ENCODE peak calls at places on chromosomes 4 and X, in ten cellular contexts. G is ovary; F is Ammon's horn; Q is NCI-H345; Y is midbrain; P is HT1080; X is GM12865; D is hypothalamus; E is stimulated activated CD4-positive, alpha-beta T cell treated with anti-CD3 and anti-CD28 coated beads, Interleukin-12 subunit alpha, Interleukin-12 subunit beta, amount 100 ng/mL, for 4 hours; S is GM20000. K is an unnamed sample.
A peak's percentile ranks its signal among the peaks of the same experiment; 100 is the strongest.

GRCh38 chr4:137545461-137545861 is 13.2 kb upstream of the PCDH18 start:
- DNase-seq in D (no peak), F (peak; percentile 57), Q (no peak), S (no peak), P (peak; percentile 32), G (no peak), X (no peak), E (no peak), Y (no peak), K (peak; percentile 12)

GRCh38 chr4:118372251-118372650 is 19.4 kb upstream of the PRSS12 start:
- DNase-seq in E (no peak), F (no peak), Q (no peak), G (no peak), Y (no peak), S (no peak), X (no peak), P (no peak), D (no peak), K (no peak)

GRCh38 chrX:74234829-74235228 is 69.2 kb upstream of the ZCCHC13 start:
- DNase-seq in P (no peak), E (no peak), X (no peak), S (no peak), Q (no peak), F (no peak), Y (no peak), G (no peak), D (no peak), K (no peak)

GRCh38 chr4:2715426-2715825 is 40.7 kb downstream of the TNIP2 start:
- DNase-seq in E (no peak), F (no peak), Q (no peak), Y (no peak), P (no peak), S (no peak), G (no peak), X (no peak), D (no peak), K (no peak)

GRCh38 chr4:74934016-74934821 is 1.3 kb downstream of the PARM1 start:
- DNase-seq in S (peak; percentile 27), Q (peak; percentile 15), Y (peak; percentile 53), E (no peak), G (peak; percentile 16), X (peak; percentile 30), F (peak; percentile 39), D (peak; percentile 24), P (no peak), K (peak; percentile 14)

GRCh38 chrX:151737494-151737893 is 2.9 kb downstream of the CNGA2 start:
- DNase-seq in Y (no peak), D (no peak), G (no peak), E (no peak), Q (no peak), S (no peak), X (no peak), F (no peak), P (no peak), K (no peak)

GRCh38 chr4:139977838-139978604 is 176.0 kb downstream of the MAML3 start:
- DNase-seq in P (no peak), F (no peak), Q (peak; percentile 37), X (peak; percentile 51), D (no peak), E (no peak), Y (no peak), S (peak; percentile 28), G (no peak), K (no peak)

GRCh38 chr4:3321295-3321889 is 28.6 kb downstream of the RGS12 start:
- DNase-seq in P (no peak), S (no peak), X (no peak), G (peak; percentile 79), D (peak; percentile 41), Y (peak; percentile 73), E (no peak), F (peak; percentile 64), Q (no peak), K (no peak)

GRCh38 chr4:126004936-126005335 is 690.2 kb downstream of the FAT4 start:
- DNase-seq in P (peak; percentile 42), Q (no peak), S (no peak), G (no peak), X (no peak), E (no peak), Y (no peak), F (no peak), D (no peak), K (no peak)

GRCh38 chrX:18252644-18253359 is 32.1 kb upstream of the BEND2 start:
- DNase-seq in P (no peak), D (no peak), Y (no peak), S (no peak), E (no peak), Q (no peak), X (no peak), F (no peak), G (no peak), K (no peak)

GRCh38 chr4:78057600-78058560 is 757 bp downstream of the FRAS1 start:
- DNase-seq in X (peak; percentile 22), Q (peak; percentile 60), F (peak; percentile 26), G (peak; percentile 27), P (peak; percentile 29), E (peak; percentile 26), S (peak; percentile 51), Y (no peak), D (peak; percentile 26), K (peak; percentile 12)

GRCh38 chr4:22510750-22511149 is 5.1 kb downstream of the ADGRA3 start:
- DNase-seq in S (no peak), D (no peak), E (no peak), Q (no peak), F (no peak), X (no peak), P (no peak), G (no peak), Y (no peak), K (no peak)

GRCh38 chr4:188934320-188934975 is 795.2 kb downstream of the TRIML1 start:
- DNase-seq in E (no peak), S (no peak), G (no peak), Q (no peak), X (no peak), Y (no peak), P (no peak), D (no peak), F (no peak), K (no peak)

GRCh38 chr4:170139764-170140163 is 50.0 kb upstream of the AADAT start:
- DNase-seq in F (no peak), G (no peak), P (peak; percentile 57), Y (no peak), Q (no peak), X (no peak), S (no peak), E (no peak), D (no peak), K (no peak)

GRCh38 chr4:62070291-62070852 is 870.2 kb downstream of the ADGRL3 start:
- DNase-seq in E (no peak), Y (no peak), D (no peak), Q (no peak), X (no peak), G (no peak), S (no peak), P (no peak), F (no peak), K (no peak)

GRCh38 chr4:61994036-61994435 is 793.9 kb downstream of the ADGRL3 start:
- DNase-seq in D (no peak), F (no peak), X (no peak), S (no peak), G (no peak), Y (no peak), P (peak; percentile 86), Q (no peak), E (no peak), K (no peak)

GRCh38 chr4:183229397-183229796 is 90.7 kb downstream of the CLDN22 start:
- DNase-seq in G (no peak), F (no peak), Q (no peak), Y (no peak), P (peak; percentile 11), E (no peak), S (no peak), X (no peak), D (no peak), K (no peak)

GRCh38 chr4:94221930-94222329 is 14.3 kb downstream of the SMARCAD1 start:
- DNase-seq in P (no peak), E (no peak), Q (no peak), G (no peak), X (no peak), D (no peak), Y (no peak), F (no peak), S (no peak), K (no peak)

GRCh38 chr4:125225806-125226205 is 88.9 kb upstream of the FAT4 start:
- DNase-seq in Y (no peak), X (no peak), G (no peak), F (no peak), E (no peak), P (no peak), S (no peak), Q (no peak), D (no peak), K (no peak)

GRCh38 chr4:126207892-126208291 is 893.1 kb downstream of the FAT4 start:
- DNase-seq in P (no peak), Y (no peak), F (no peak), S (no peak), G (no peak), D (no peak), Q (no peak), E (no peak), X (no peak), K (no peak)

GRCh38 chr4:11700751-11701226 is 272.1 kb upstream of the HS3ST1 start:
- DNase-seq in G (no peak), E (no peak), P (peak; percentile 92), S (no peak), X (no peak), D (no peak), F (no peak), Q (no peak), Y (no peak), K (no peak)

GRCh38 chrX:53440101-53440500 is 5.9 kb upstream of the HSD17B10 start:
- DNase-seq in D (no peak), X (no peak), Y (no peak), S (no peak), F (no peak), G (no peak), P (no peak), E (no peak), Q (peak; percentile 33), K (no peak)

GRCh38 chr4:76930721-76931481 is 18.7 kb upstream of the SEPTIN11 start:
- DNase-seq in F (no peak), X (no peak), P (peak; percentile 64), E (no peak), Q (no peak), S (no peak), D (no peak), G (no peak), Y (no peak), K (no peak)

GRCh38 chr4:155564086-155564485 is 102.6 kb upstream of the GUCY1A1 start:
- DNase-seq in P (no peak), S (no peak), Q (no peak), D (no peak), G (no peak), E (no peak), F (no peak), Y (no peak), X (no peak), K (no peak)

GRCh38 chr4:17966312-17966711 is 55.2 kb downstream of the LCORL start:
- DNase-seq in Q (no peak), X (no peak), P (no peak), F (no peak), G (no peak), E (no peak), Y (no peak), D (no peak), S (no peak), K (no peak)

GRCh38 chrX:153688900-153689590 is 1.3 kb downstream of the SLC6A8 start:
- DNase-seq in E (no peak), F (peak; percentile 70), Q (no peak), Y (peak; percentile 76), D (peak; percentile 60), X (no peak), G (peak; percentile 36), P (no peak), S (no peak), K (peak; percentile 63)

GRCh38 chrX:255923-256331 is 25.3 kb upstream of the PLCXD1 start:
- DNase-seq in D (no peak), S (no peak), E (no peak), X (no peak), G (no peak), Y (no peak), F (no peak), Q (no peak), P (no peak), K (no peak)

GRCh38 chr4:29079260-29079659 is 1640.9 kb upstream of the PCDH7 start:
- DNase-seq in G (no peak), Q (no peak), S (no peak), D (no peak), F (no peak), E (no peak), X (no peak), P (no peak), Y (no peak), K (no peak)

K was measured in hippocampal formation.